ENCODE peak calls at places on chromosomes 3 and 15, in six cellular contexts. V is CD8-positive, alpha-beta T cell; I is brain microvascular endothelial cell; A is cardiac muscle cell; F is dorsolateral prefrontal cortex; J is Peyer's patch. Q is an unnamed sample.

GRCh38 chr3:45225465-45226205 is 452 bp downstream of the TMEM158 start:
- DNase-seq in V (peak; percentile 29), I (no peak), A (peak; percentile 38), F (no peak), J (no peak), Q (no peak)

GRCh38 chr3:23094890-23095462 is 108.2 kb upstream of the UBE2E2 start:
- DNase-seq in V (no peak), I (peak; percentile 40), A (peak; percentile 60), F (no peak), J (no peak), Q (no peak)

GRCh38 chr15:35654334-35654733 is 108.4 kb upstream of the DPH6 start:
- DNase-seq in V (no peak), I (no peak), A (no peak), F (no peak), J (no peak), Q (no peak)

GRCh38 chr3:126781889-126782491 is 78.0 kb downstream of the CHCHD6 start:
- DNase-seq in V (no peak), I (peak; percentile 14), A (peak; percentile 79), F (no peak), J (no peak), Q (no peak)

GRCh38 chr3:117246771-117247555 is 537.4 kb downstream of the TUSC7 start:
- DNase-seq in V (no peak), I (no peak), A (no peak), F (no peak), J (no peak), Q (no peak)

GRCh38 chr3:71254251-71254650 is 329.3 kb downstream of the FOXP1 start:
- DNase-seq in V (no peak), I (no peak), A (peak; percentile 41), F (no peak), J (no peak), Q (no peak)

GRCh38 chr3:174125267-174125844 is 727.8 kb downstream of the NLGN1 start:
- DNase-seq in V (no peak), I (peak; percentile 43), A (peak; percentile 30), F (no peak), J (no peak), Q (no peak)

GRCh38 chr3:104596054-104596453 is 770.7 kb upstream of the ALCAM start:
- DNase-seq in V (no peak), I (no peak), A (no peak), F (no peak), J (no peak), Q (no peak)

GRCh38 chr3:132980102-132980501 is 58.1 kb upstream of the TMEM108 start:
- DNase-seq in V (no peak), I (no peak), A (no peak), F (no peak), J (no peak), Q (no peak)

GRCh38 chr3:11602441-11602840 is 41.3 kb downstream of the VGLL4 start:
- DNase-seq in V (no peak), I (no peak), A (no peak), F (no peak), J (no peak), Q (no peak)

GRCh38 chr3:159807137-159808028 is 181.3 kb upstream of the IL12A start:
- DNase-seq in V (no peak), I (no peak), A (no peak), F (no peak), J (no peak), Q (no peak)

GRCh38 chr15:40582726-40583246 is 11.3 kb upstream of the KNL1 start:
- DNase-seq in V (no peak), I (no peak), A (peak; percentile 38), F (no peak), J (no peak), Q (no peak)

GRCh38 chr15:34837246-34838016 is 42.1 kb upstream of the ACTC1 start:
- DNase-seq in V (no peak), I (peak; percentile 54), A (peak; percentile 32), F (no peak), J (no peak), Q (no peak)

GRCh38 chr3:99536555-99537314 is 101.7 kb upstream of the COL8A1 start:
- DNase-seq in V (no peak), I (no peak), A (peak; percentile 44), F (no peak), J (no peak), Q (no peak)

GRCh38 chr3:126216416-126216815 is 36.0 kb upstream of the ALDH1L1 start:
- DNase-seq in V (no peak), I (no peak), A (peak; percentile 25), F (no peak), J (no peak), Q (no peak)

GRCh38 chr3:112963683-112964082 is 11.2 kb downstream of the CD200R1 start:
- DNase-seq in V (no peak), I (no peak), A (no peak), F (no peak), J (no peak), Q (no peak)

GRCh38 chr15:23503546-23503945 is 56.5 kb upstream of the GOLGA6L2 start:
- DNase-seq in V (no peak), I (no peak), A (no peak), F (no peak), J (no peak), Q (peak; percentile 10)

GRCh38 chr3:157129782-157130137 is 30.2 kb downstream of the CCNL1 start:
- DNase-seq in V (no peak), I (no peak), A (peak; percentile 50), F (peak; percentile 51), J (peak; percentile 64), Q (no peak)

GRCh38 chr3:195150194-195151118 is 120.5 kb downstream of the XXYLT1 start:
- DNase-seq in V (peak; percentile 44), I (peak; percentile 96), A (peak; percentile 93), F (peak; percentile 44), J (peak; percentile 64), Q (no peak)

DNA sequence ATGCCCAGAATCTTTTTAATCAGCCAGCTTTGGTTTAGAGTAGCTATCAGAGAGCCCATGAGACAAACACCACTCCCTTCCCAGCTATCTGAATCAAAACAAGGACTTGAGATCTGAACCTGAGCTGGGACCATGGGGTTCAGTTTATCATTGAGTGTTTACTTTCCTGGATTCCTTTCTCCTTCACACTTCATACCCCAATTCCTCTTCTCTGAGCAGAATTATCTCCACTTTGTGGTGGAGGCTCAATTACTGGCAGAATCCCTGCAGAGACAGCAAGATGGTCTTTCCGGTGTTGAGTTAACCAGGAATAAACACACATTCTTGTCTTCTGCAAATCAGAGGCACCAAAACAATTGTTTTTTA is 102.4 kb downstream of the RPL22L1 start:
- DNase-seq in V (no peak), I (no peak), A (no peak), F (no peak), J (no peak), Q (no peak)
- H3K27ac ChIP-seq in V (no peak overlapping the region), I (no peak overlapping the region), A (no peak overlapping the region), F (peak overlapping the region; percentile 78), J (no peak overlapping the region), Q (peak overlapping the region; percentile 77)

DNA sequence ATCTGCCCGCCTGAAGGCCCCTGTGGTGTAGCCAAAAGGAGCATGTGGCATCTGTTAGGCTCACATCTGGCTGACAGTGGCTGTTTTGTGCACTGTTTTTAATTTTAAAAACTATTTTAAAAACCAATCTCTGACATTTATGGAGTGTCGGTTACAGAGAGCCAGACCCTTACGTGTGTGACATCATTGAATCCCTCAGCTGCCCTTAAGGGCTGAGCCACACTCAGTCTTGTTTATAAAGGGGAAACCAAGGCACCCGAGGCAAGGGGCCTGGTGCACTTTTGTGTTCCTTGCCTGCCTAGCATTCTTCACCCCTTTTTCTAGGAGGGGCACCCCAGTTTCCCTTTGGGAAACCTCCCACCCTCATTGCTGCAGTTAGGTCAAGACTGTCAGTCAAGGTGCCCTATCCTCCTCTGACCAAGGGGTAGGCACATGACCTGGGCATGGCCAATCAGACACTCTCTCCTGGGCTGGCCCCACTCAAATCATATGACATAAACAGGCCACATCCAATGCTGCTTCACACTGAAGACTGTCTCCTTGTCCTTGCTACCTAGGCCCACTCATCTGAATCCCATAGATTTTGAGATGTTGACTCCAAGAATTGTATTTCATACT is 105.3 kb downstream of the LSM3 start:
- DNase-seq in V (no peak), I (no peak), A (no peak), F (no peak), J (peak; percentile 5), Q (no peak)
- H3K27ac ChIP-seq in V (no peak overlapping the region), I (no peak overlapping the region), A (no peak overlapping the region), F (no peak overlapping the region), J (no peak overlapping the region), Q (no peak overlapping the region)

DNA sequence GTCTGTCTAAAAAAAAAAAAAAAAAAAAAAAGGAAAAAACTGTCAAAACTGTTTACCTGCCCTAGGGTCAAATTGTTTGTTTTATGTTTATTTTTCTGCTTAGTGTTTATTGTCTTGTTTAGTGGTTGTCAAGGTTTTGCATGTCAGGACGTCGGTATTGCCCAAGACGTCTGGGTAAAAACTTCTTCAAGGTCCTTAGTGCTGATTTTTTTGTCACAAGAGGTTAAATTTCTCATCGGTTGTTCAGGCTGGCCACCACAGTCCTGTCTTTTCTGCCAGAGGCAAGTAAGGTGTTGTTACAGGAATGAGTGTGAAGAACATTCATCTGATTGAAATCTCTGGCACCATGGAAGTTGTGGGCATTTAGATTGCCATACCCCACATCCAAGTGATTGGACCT is 7.0 kb downstream of the DET1 start:
- DNase-seq in V (no peak), I (no peak), A (no peak), F (no peak), J (no peak), Q (no peak)
- H3K27ac ChIP-seq in V (no peak overlapping the region), I (no peak overlapping the region), A (peak overlapping the region; percentile 98), F (no peak overlapping the region), J (no peak overlapping the region), Q (no peak overlapping the region)

GRCh38 chr3:170751894-170752283 is 118.1 kb downstream of the RPL22L1 start:
- DNase-seq in V (no peak), I (no peak), A (no peak), F (no peak), J (no peak), Q (no peak)
- H3K27ac ChIP-seq in V (no peak overlapping the region), I (peak overlapping the region; percentile 85), A (no peak overlapping the region), F (no peak overlapping the region), J (no peak overlapping the region), Q (no peak overlapping the region)

DNA sequence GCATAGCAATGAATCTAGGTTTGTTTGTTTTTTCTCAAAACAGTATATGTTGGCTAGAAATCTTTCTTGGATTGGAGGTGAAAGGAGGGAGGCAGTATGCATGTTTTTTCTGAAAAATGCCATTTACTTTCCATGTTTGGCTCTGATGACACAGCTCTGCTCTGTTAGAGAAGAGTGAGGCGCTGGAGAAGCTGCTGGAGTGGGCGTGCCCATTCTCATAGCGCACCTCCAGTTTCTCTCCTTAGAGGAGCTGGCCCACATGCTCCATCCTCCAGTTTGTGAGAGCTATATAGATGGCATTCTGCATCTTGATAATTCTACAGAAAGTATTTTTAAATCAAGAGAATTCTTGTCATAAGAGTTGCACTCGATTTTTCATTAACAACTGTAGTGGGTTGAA is 423.4 kb upstream of the TPM1 start:
- DNase-seq in V (no peak), I (no peak), A (no peak), F (no peak), J (no peak), Q (no peak)
- H3K27ac ChIP-seq in V (no peak overlapping the region), I (no peak overlapping the region), A (no peak overlapping the region), F (no peak overlapping the region), J (no peak overlapping the region), Q (peak overlapping the region; percentile 27)

Q was measured in caudate nucleus.